ENCODE peak calls at places on chromosome 12, in ten cellular contexts. L is AML-193; P is EL; S is GM04503; X is HFF-Myc; K is GM04504; A is activated T-cell treated with anti-CD3 and anti-CD28 coated beads for 4 hours; Y is stimulated activated CD8-positive, alpha-beta memory T cell treated with anti-CD3 and anti-CD28 coated beads, Interleukin-12 subunit alpha, Interleukin-12 subunit beta, amount 100 ng/mL, for 4 hours; D is fibroblast of pulmonary artery; U is MCF 10A. T is an unnamed sample.

GRCh38 chr12:88574278-88574677 is 6.0 kb downstream of the KITLG start:
- DNase-seq in L (no peak), P (peak; percentile 59), S (no peak), X (no peak), K (no peak), A (no peak), Y (no peak), D (no peak), U (no peak), T (no peak)

GRCh38 chr12:105765053-105766019 is 373.4 kb downstream of the NUAK1 start:
- DNase-seq in L (no peak), P (no peak), S (no peak), X (no peak), K (no peak), A (no peak), Y (no peak), D (no peak), U (no peak), T (no peak)

GRCh38 chr12:93317227-93317626 is 60.5 kb upstream of the NUDT4 start:
- DNase-seq in L (no peak), P (no peak), S (no peak), X (no peak), K (no peak), A (no peak), Y (no peak), D (no peak), U (no peak), T (no peak)

GRCh38 chr12:108568653-108569154 is 6.3 kb downstream of the ISCU start:
- DNase-seq in L (no peak), P (no peak), S (no peak), X (no peak), K (no peak), A (peak; percentile 31), Y (peak; percentile 10), D (no peak), U (no peak), T (no peak)

GRCh38 chr12:52381206-52381605 is 4.2 kb downstream of the KRT84 start:
- DNase-seq in L (no peak), P (no peak), S (no peak), X (no peak), K (no peak), A (no peak), Y (no peak), D (no peak), U (no peak), T (no peak)

GRCh38 chr12:127677537-127678131 is 589.3 kb upstream of the TMEM132C start:
- DNase-seq in L (peak; percentile 18), P (peak; percentile 72), S (peak; percentile 41), X (peak; percentile 60), K (peak; percentile 63), A (peak; percentile 13), Y (no peak), D (peak; percentile 68), U (peak; percentile 75), T (peak; percentile 76)

GRCh38 chr12:52865090-52865944 is 16.5 kb upstream of the KRT78 start:
- DNase-seq in L (peak; percentile 34), P (peak; percentile 74), S (no peak), X (no peak), K (no peak), A (no peak), Y (no peak), D (peak; percentile 80), U (peak; percentile 84), T (peak; percentile 69)

GRCh38 chr12:17456486-17456885 is 633.5 kb downstream of the RERGL start:
- DNase-seq in L (no peak), P (no peak), S (no peak), X (no peak), K (no peak), A (no peak), Y (no peak), D (no peak), U (no peak), T (no peak)

GRCh38 chr12:93379432-93380308 is 1.9 kb downstream of the NUDT4 start:
- DNase-seq in L (peak; percentile 12), P (peak; percentile 21), S (no peak), X (no peak), K (no peak), A (no peak), Y (no peak), D (no peak), U (peak; percentile 38), T (no peak)

GRCh38 chr12:50057896-50058670 is 687 bp downstream of the ASIC1 start:
- DNase-seq in L (no peak), P (no peak), S (no peak), X (no peak), K (no peak), A (no peak), Y (no peak), D (no peak), U (no peak), T (no peak)

GRCh38 chr12:45966486-45966885 is 23.9 kb downstream of the SCAF11 start:
- DNase-seq in L (no peak), P (peak; percentile 80), S (peak; percentile 61), X (no peak), K (peak; percentile 34), A (no peak), Y (no peak), D (peak; percentile 83), U (peak; percentile 7), T (peak; percentile 56)

GRCh38 chr12:63846249-63846967 is 1.9 kb downstream of the SRGAP1 start:
- DNase-seq in L (no peak), P (no peak), S (no peak), X (no peak), K (no peak), A (no peak), Y (no peak), D (no peak), U (peak; percentile 43), T (peak; percentile 25)

GRCh38 chr12:24814379-24815086 is 134.4 kb downstream of the BCAT1 start:
- DNase-seq in L (no peak), P (no peak), S (no peak), X (no peak), K (no peak), A (no peak), Y (no peak), D (no peak), U (no peak), T (no peak)

GRCh38 chr12:76560083-76560491 is 516 bp upstream of the OSBPL8 start:
- DNase-seq in L (no peak), P (no peak), S (no peak), X (no peak), K (no peak), A (no peak), Y (no peak), D (no peak), U (no peak), T (no peak)

GRCh38 chr12:99983721-99984258 is 946 bp downstream of the ANKS1B start:
- DNase-seq in L (no peak), P (no peak), S (no peak), X (no peak), K (no peak), A (no peak), Y (no peak), D (no peak), U (peak; percentile 29), T (no peak)

GRCh38 chr12:122841544-122842321 is 6.5 kb downstream of the HIP1R start:
- DNase-seq in L (no peak), P (peak; percentile 78), S (peak; percentile 66), X (no peak), K (peak; percentile 64), A (no peak), Y (no peak), D (no peak), U (peak; percentile 24), T (peak; percentile 64)

GRCh38 chr12:67025543-67026114 is 243.5 kb upstream of the CAND1 start:
- DNase-seq in L (peak; percentile 15), P (peak; percentile 35), S (no peak), X (peak; percentile 7), K (peak; percentile 4), A (peak; percentile 57), Y (no peak), D (peak; percentile 24), U (peak; percentile 62), T (peak; percentile 21)

GRCh38 chr12:4112734-4113396 is 160.7 kb upstream of the CCND2 start:
- DNase-seq in L (no peak), P (no peak), S (no peak), X (no peak), K (no peak), A (no peak), Y (no peak), D (no peak), U (no peak), T (peak; percentile 41)

GRCh38 chr12:94305293-94305957 is 154.2 kb downstream of the CEP83 start:
- DNase-seq in L (no peak), P (no peak), S (peak; percentile 4), X (no peak), K (no peak), A (peak; percentile 9), Y (no peak), D (no peak), U (no peak), T (peak; percentile 85)

GRCh38 chr12:46303039-46303666 is 34.3 kb upstream of the SLC38A1 start:
- DNase-seq in L (peak; percentile 45), P (peak; percentile 31), S (no peak), X (peak; percentile 16), K (no peak), A (peak; percentile 43), Y (no peak), D (peak; percentile 62), U (peak; percentile 49), T (peak; percentile 64)

GRCh38 chr12:89951050-89951693 is 242.5 kb upstream of the ATP2B1 start:
- DNase-seq in L (no peak), P (peak; percentile 92), S (peak; percentile 27), X (no peak), K (no peak), A (no peak), Y (no peak), D (no peak), U (peak; percentile 81), T (peak; percentile 49)

GRCh38 chr12:96075560-96075959 is 40.2 kb upstream of the LTA4H start:
- DNase-seq in L (no peak), P (no peak), S (no peak), X (no peak), K (no peak), A (no peak), Y (no peak), D (no peak), U (no peak), T (no peak)

GRCh38 chr12:79549531-79550271 is 141.1 kb downstream of the PAWR start:
- DNase-seq in L (no peak), P (no peak), S (no peak), X (no peak), K (no peak), A (no peak), Y (no peak), D (peak; percentile 68), U (no peak), T (no peak)